ENCODE peak calls at places on chromosomes 7 and 10, in eight cellular contexts. Q is thoracic aorta; H is CD4-positive, CD25-positive, alpha-beta regulatory T cell; B is naive thymus-derived CD4-positive, alpha-beta T cell; A is cardiac muscle cell; M is lung; W is pancreas; F is fibroblast of lung. X is an unnamed sample. For H3K36me3, the result is how much of the 10 kb centered on the place peaks cover.

GRCh38 chr10:35882422-35883150 is 240.5 kb upstream of the FZD8 start:
- DNase-seq in H (no peak), B (no peak), Q (no peak), A (no peak), F (no peak), M (no peak), W (no peak), X (no peak)

GRCh38 chr7:4416436-4417092 is 265.5 kb upstream of the FOXK1 start:
- DNase-seq in W (peak), F (peak), Q (no peak), B (no peak), A (no peak), H (no peak), M (no peak), X (no peak)

GRCh38 chr10:47189802-47190201 is 110.2 kb upstream of the GDF10 start:
- DNase-seq in B (no peak), A (no peak), Q (no peak), W (no peak), F (no peak), M (no peak), H (no peak), X (no peak)

GRCh38 chr10:52814506-52814905 is 41.9 kb upstream of the MBL2 start:
- DNase-seq in F (no peak), M (no peak), Q (no peak), W (no peak), A (no peak), H (no peak), B (no peak), X (no peak)

GRCh38 chr10:30413996-30414576 is 19.9 kb upstream of the MAP3K8 start:
- DNase-seq in F (peak), B (no peak), H (peak), W (no peak), M (no peak), A (peak), Q (no peak), X (no peak)

GRCh38 chr10:133277277-133277992 is 767 bp upstream of the ADAM8 start:
- DNase-seq in B (no peak), W (no peak), Q (no peak), M (no peak), A (no peak), H (no peak), F (no peak), X (no peak)

GRCh38 chr10:88995156-88995876 is 4.7 kb downstream of the FAS start:
- DNase-seq in H (peak), B (no peak), F (no peak), W (no peak), M (no peak), Q (no peak), A (no peak), X (no peak)

GRCh38 chr10:133159950-133160812 is at the start of gene KNDC1:
- DNase-seq in H (no peak), B (peak), F (peak), A (peak), Q (no peak), W (no peak), M (no peak), X (peak)

GRCh38 chr10:111035542-111035941 is 41.3 kb upstream of the ADRA2A start:
- DNase-seq in W (no peak), M (no peak), B (no peak), Q (no peak), A (no peak), H (no peak), F (peak), X (no peak)

GRCh38 chr7:112400141-112400540 is 50.1 kb upstream of the IFRD1 start:
- DNase-seq in H (no peak), M (no peak), A (peak), Q (no peak), W (no peak), B (no peak), F (peak), X (no peak)

GRCh38 chr7:34756691-34757090 is 98.7 kb downstream of the NPSR1 start:
- DNase-seq in W (no peak), F (no peak), Q (no peak), A (no peak), B (no peak), M (no peak), H (no peak), X (no peak)

GRCh38 chr10:119761106-119761505 is 35.3 kb downstream of the INPP5F start:
- DNase-seq in Q (no peak), M (no peak), F (peak), B (no peak), A (peak), W (no peak), H (no peak), X (no peak)

GRCh38 chr10:62540389-62540788 is 166.2 kb downstream of the ZNF365 start:
- DNase-seq in B (no peak), A (no peak), M (no peak), H (no peak), F (no peak), W (no peak), Q (no peak), X (no peak)

GRCh38 chr7:57176928-57177635 is 44.8 kb upstream of the ZNF479 start:
- DNase-seq in Q (no peak), M (no peak), W (no peak), F (no peak), A (no peak), H (no peak), B (no peak), X (no peak)

GRCh38 chr7:82985144-82985802 is 177.4 kb downstream of the PCLO start:
- DNase-seq in H (no peak), F (no peak), M (no peak), A (no peak), B (no peak), Q (no peak), W (no peak), X (no peak)

GRCh38 chr7:69622960-69623359 is 24.7 kb downstream of the AUTS2 start:
- DNase-seq in H (no peak), M (no peak), B (no peak), Q (no peak), F (no peak), W (no peak), A (no peak), X (no peak)

GRCh38 chr7:157318015-157318706 is 18.6 kb upstream of the DNAJB6 start:
- DNase-seq in H (no peak), A (no peak), M (peak), B (peak), W (no peak), F (peak), Q (no peak), X (no peak)

GRCh38 chr10:22536620-22537019 is 177.8 kb downstream of the PIP4K2A start:
- DNase-seq in Q (no peak), B (no peak), H (no peak), A (no peak), W (no peak), M (no peak), F (no peak), X (no peak)

GRCh38 chr7:28191751-28192150 is 11.2 kb upstream of the JAZF1 start:
- DNase-seq in F (no peak), H (no peak), A (no peak), B (no peak), M (no peak), Q (no peak), W (no peak), X (no peak)

GRCh38 chr7:28754027-28754426 is 204.1 kb downstream of the TRIL start:
- DNase-seq in F (peak), H (no peak), A (peak), M (no peak), B (no peak), W (no peak), Q (no peak), X (no peak)

GRCh38 chr10:103548006-103548405 is 54.5 kb downstream of the NEURL1 start:
- DNase-seq in Q (no peak), B (no peak), M (no peak), A (no peak), F (no peak), W (no peak), H (no peak), X (no peak)
- H3K36me3 ChIP-seq in Q (under half), B (under half), M (under half), A (under half), F (under half), W (under half), H (under half), X (under half)

GRCh38 chr10:1130226-1130625 is 74.0 kb downstream of the WDR37 start:
- DNase-seq in F (no peak), M (no peak), H (no peak), W (no peak), A (no peak), B (peak), Q (no peak), X (no peak)

GRCh38 chr10:1128649-1129048 is 72.5 kb downstream of the WDR37 start:
- DNase-seq in Q (no peak), A (no peak), M (no peak), B (peak), H (no peak), F (no peak), W (no peak), X (no peak)

GRCh38 chr10:1124796-1125195 is 68.6 kb downstream of the WDR37 start:
- DNase-seq in W (no peak), M (no peak), B (no peak), Q (no peak), A (no peak), H (no peak), F (no peak), X (no peak)

GRCh38 chr10:1126461-1126860 is 70.3 kb downstream of the WDR37 start:
- DNase-seq in Q (no peak), W (no peak), F (no peak), B (peak), A (no peak), M (no peak), H (no peak), X (no peak)

DNA sequence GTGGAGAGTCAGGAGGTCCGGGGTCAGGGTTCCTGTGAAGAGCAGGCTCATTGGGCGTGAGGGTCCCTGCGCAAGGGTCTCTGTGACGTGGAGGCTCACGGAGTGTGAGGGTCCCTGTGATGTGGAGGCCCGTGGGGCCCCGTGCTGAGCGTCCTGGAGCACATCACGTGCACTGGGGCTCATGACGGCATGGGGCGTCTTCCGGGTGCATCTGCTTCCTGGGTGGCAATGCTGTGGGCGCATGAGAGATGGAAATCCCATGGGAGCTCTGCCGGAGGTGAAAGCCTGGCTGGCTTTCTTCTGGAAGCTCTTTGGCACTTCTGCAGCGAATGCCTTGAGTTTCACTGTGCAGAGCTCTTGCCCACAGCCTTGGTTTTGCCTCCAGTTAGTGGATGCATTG is 71.4 kb downstream of the WDR37 start:
- DNase-seq in A (no peak), W (no peak), H (no peak), F (no peak), Q (no peak), B (peak), M (no peak), X (no peak)
- H3K36me3 ChIP-seq in A (under half), W (under half), H (half or more), F (under half), Q (half or more), B (half or more), M (under half), X (under half)

DNA sequence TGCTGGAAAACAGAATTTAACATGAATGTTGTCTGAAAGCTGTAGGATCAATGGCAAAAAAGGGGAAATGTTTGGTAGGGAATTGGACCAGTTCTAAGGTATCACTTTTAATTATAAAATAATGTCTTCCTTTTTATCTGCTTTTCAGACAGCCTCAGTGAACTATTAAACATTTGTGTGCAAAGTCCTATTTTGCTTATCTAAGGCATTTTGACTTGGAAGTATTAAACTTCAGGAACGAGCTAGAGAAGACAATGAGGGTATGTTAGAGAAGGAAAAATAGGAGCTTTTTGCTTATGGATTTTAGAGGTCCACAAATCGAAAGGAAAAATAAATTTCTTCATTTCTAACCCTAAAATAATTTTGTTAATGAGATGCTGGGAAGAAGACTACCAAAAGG is 63.3 kb downstream of the PODXL start:
- DNase-seq in Q (no peak), H (no peak), B (no peak), A (no peak), M (no peak), W (no peak), F (no peak), X (no peak)
- H3K36me3 ChIP-seq in Q (under half), H (under half), B (under half), A (under half), M (under half), W (under half), F (under half), X (under half)

DNA sequence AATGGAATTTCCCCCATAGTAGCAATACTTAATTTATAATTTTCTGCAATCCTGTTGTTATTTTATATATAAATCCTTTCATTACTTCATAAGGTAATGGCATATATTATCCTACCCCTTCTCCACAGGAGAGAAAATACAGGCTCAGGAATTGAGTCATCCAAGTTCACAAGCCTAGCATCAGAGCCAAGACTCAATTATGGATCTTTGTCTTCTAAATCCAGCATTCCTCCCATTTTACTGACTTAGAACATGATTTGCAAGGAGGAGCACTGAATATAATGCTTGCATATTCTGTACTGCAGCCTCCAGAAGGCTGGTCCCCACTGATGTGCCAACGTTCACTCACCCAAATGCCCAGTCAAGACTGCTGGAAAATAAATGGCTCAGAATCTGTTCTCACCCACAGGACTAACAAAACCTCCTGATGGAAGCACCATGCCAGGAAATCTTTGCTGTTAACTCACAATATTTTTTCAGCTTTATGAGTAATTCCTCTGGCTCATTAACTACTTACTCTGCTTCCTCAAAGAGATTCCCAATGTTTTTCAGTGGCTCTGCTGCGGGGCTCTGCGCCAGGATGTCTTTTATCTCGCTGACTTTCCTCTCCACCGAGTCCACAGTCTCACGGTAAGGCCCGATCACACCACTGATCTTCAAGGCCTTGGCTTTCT is 48.6 kb downstream of the DLD start:
- DNase-seq in Q (peak), F (peak), M (no peak), B (no peak), A (peak), W (no peak), H (no peak), X (peak)
- H3K36me3 ChIP-seq in Q (under half), F (under half), M (under half), B (under half), A (under half), W (under half), H (under half), X (under half)

GRCh38 chr7:73463966-73464365 is 30.4 kb downstream of the FZD9 start:
- DNase-seq in M (no peak), B (no peak), H (no peak), A (no peak), W (no peak), F (no peak), Q (no peak), X (no peak)
- H3K36me3 ChIP-seq in M (under half), B (half or more), H (half or more), A (half or more), W (under half), F (under half), Q (half or more), X (half or more)

GRCh38 chr7:44078521-44078920 is 3.8 kb downstream of the POLM start:
- DNase-seq in F (no peak), W (no peak), Q (no peak), B (no peak), H (no peak), A (no peak), M (no peak), X (no peak)
- H3K36me3 ChIP-seq in F (under half), W (under half), Q (under half), B (half or more), H (half or more), A (under half), M (half or more), X (under half)

GRCh38 chr10:13614530-13615332 is 28.0 kb downstream of the PRPF18 start:
- DNase-seq in F (peak), W (no peak), B (no peak), A (no peak), M (no peak), Q (no peak), H (no peak), X (no peak)
- H3K36me3 ChIP-seq in F (under half), W (under half), B (half or more), A (under half), M (under half), Q (under half), H (half or more), X (under half)

GRCh38 chr7:134948246-134948645 is 38.1 kb upstream of the AGBL3 start:
- DNase-seq in Q (no peak), B (no peak), A (no peak), M (no peak), H (no peak), W (no peak), F (no peak), X (no peak)
- H3K36me3 ChIP-seq in Q (half or more), B (under half), A (half or more), M (under half), H (under half), W (under half), F (under half), X (under half)

X was measured in sigmoid colon.